ENCODE peak calls at places on chromosome 1, in nine cellular contexts. M, W, Q, S, Y, X, R, U and G are unnamed samples.
A peak's percentile ranks its signal among the peaks of the same experiment; 100 is the strongest.

GRCh38 chr1:36571106-36571505 is 88.4 kb upstream of the CSF3R start:
- DNase-seq in M (no peak), W (no peak), Q (no peak), S (no peak), Y (no peak), X (no peak), R (no peak), U (no peak), G (no peak)

GRCh38 chr1:45012639-45013278 is 705 bp downstream of the UROD start:
- DNase-seq in M (peak; percentile 65), W (peak; percentile 83), Q (peak; percentile 67), S (peak; percentile 12), Y (no peak), X (peak; percentile 45), R (no peak), U (no peak), G (no peak)

GRCh38 chr1:30523055-30524020 is 200.0 kb downstream of the MATN1 start:
- DNase-seq in M (peak; percentile 8), W (no peak), Q (peak; percentile 60), S (no peak), Y (peak; percentile 72), X (no peak), R (no peak), U (no peak), G (no peak)

GRCh38 chr1:247111636-247112478 is 7.7 kb upstream of the ZNF669 start:
- DNase-seq in M (peak; percentile 47), W (peak; percentile 92), Q (peak; percentile 44), S (no peak), Y (no peak), X (no peak), R (peak; percentile 91), U (no peak), G (no peak)

GRCh38 chr1:170789063-170789462 is 125.1 kb downstream of the PRRX1 start:
- DNase-seq in M (no peak), W (no peak), Q (no peak), S (no peak), Y (no peak), X (peak; percentile 26), R (no peak), U (no peak), G (no peak)

GRCh38 chr1:30714536-30715090 is 8.8 kb downstream of the MATN1 start:
- DNase-seq in M (no peak), W (no peak), Q (no peak), S (no peak), Y (no peak), X (no peak), R (no peak), U (no peak), G (no peak)

GRCh38 chr1:12173631-12174121 is 6.9 kb downstream of the TNFRSF1B start:
- DNase-seq in M (no peak), W (peak; percentile 83), Q (no peak), S (peak; percentile 93), Y (no peak), X (peak; percentile 43), R (no peak), U (peak; percentile 88), G (peak; percentile 78)

GRCh38 chr1:243505986-243506689 is 250.3 kb downstream of the SDCCAG8 start:
- DNase-seq in M (peak; percentile 38), W (no peak), Q (no peak), S (no peak), Y (no peak), X (peak; percentile 14), R (no peak), U (no peak), G (no peak)

GRCh38 chr1:150813028-150813707 is 5.1 kb upstream of the CTSK start:
- DNase-seq in M (peak; percentile 79), W (peak; percentile 75), Q (peak; percentile 72), S (no peak), Y (no peak), X (peak; percentile 70), R (peak; percentile 51), U (no peak), G (no peak)

GRCh38 chr1:58548381-58548780 is 1.9 kb upstream of the OMA1 start:
- DNase-seq in M (peak; percentile 33), W (no peak), Q (no peak), S (no peak), Y (no peak), X (no peak), R (no peak), U (no peak), G (no peak)

GRCh38 chr1:23777979-23778814 is at the start of gene PITHD1:
- DNase-seq in M (peak; percentile 84), W (peak; percentile 92), Q (peak; percentile 86), S (peak; percentile 83), Y (no peak), X (peak; percentile 93), R (peak; percentile 99), U (peak; percentile 72), G (peak; percentile 80)

GRCh38 chr1:175201061-175201508 is 8.5 kb upstream of the KIAA0040 start:
- DNase-seq in M (peak; percentile 8), W (no peak), Q (no peak), S (no peak), Y (no peak), X (no peak), R (no peak), U (no peak), G (no peak)

GRCh38 chr1:198623920-198624647 is 14.8 kb upstream of the PTPRC start:
- DNase-seq in M (peak; percentile 64), W (no peak), Q (peak; percentile 80), S (no peak), Y (peak; percentile 21), X (peak; percentile 69), R (no peak), U (no peak), G (no peak)

GRCh38 chr1:232600430-232601258 is 29.3 kb downstream of the SIPA1L2 start:
- DNase-seq in M (no peak), W (no peak), Q (no peak), S (no peak), Y (no peak), X (peak; percentile 37), R (peak; percentile 37), U (no peak), G (no peak)

GRCh38 chr1:69086148-69086547 is 481.6 kb upstream of the LRRC7 start:
- DNase-seq in M (no peak), W (no peak), Q (no peak), S (no peak), Y (no peak), X (no peak), R (no peak), U (no peak), G (no peak)

GRCh38 chr1:143698016-143698415 is 273.8 kb downstream of the FAM72C start:
- DNase-seq in M (peak; percentile 38), W (peak; percentile 49), Q (peak; percentile 36), S (no peak), Y (no peak), X (peak; percentile 33), R (peak; percentile 78), U (no peak), G (peak; percentile 11)

GRCh38 chr1:112701227-112702066 is 5.5 kb downstream of the RHOC start:
- DNase-seq in M (no peak), W (no peak), Q (no peak), S (no peak), Y (no peak), X (no peak), R (no peak), U (no peak), G (no peak)
- H3K4me3 ChIP-seq in M (no peak overlapping the region), W (no peak overlapping the region), Q (no peak overlapping the region), S (no peak overlapping the region), Y (no peak overlapping the region), X (no peak overlapping the region), R (no peak overlapping the region), U (no peak overlapping the region), G (no peak overlapping the region)

GRCh38 chr1:1959840-1960479 is 40.9 kb upstream of the TMEM52 start:
- DNase-seq in M (peak; percentile 80), W (peak; percentile 95), Q (peak; percentile 67), S (peak; percentile 43), Y (no peak), X (peak; percentile 59), R (peak; percentile 99), U (peak; percentile 30), G (peak; percentile 48)

GRCh38 chr1:1956586-1957532 is 37.8 kb upstream of the TMEM52 start:
- DNase-seq in M (no peak), W (peak; percentile 60), Q (no peak), S (no peak), Y (no peak), X (no peak), R (no peak), U (no peak), G (no peak)

GRCh38 chr1:1957533-1957961 is 38.5 kb upstream of the TMEM52 start:
- DNase-seq in M (no peak), W (peak; percentile 30), Q (no peak), S (no peak), Y (no peak), X (no peak), R (no peak), U (no peak), G (no peak)

GRCh38 chr1:1959459-1959839 is 40.4 kb upstream of the TMEM52 start:
- DNase-seq in M (no peak), W (no peak), Q (no peak), S (no peak), Y (no peak), X (no peak), R (no peak), U (no peak), G (no peak)

DNA sequence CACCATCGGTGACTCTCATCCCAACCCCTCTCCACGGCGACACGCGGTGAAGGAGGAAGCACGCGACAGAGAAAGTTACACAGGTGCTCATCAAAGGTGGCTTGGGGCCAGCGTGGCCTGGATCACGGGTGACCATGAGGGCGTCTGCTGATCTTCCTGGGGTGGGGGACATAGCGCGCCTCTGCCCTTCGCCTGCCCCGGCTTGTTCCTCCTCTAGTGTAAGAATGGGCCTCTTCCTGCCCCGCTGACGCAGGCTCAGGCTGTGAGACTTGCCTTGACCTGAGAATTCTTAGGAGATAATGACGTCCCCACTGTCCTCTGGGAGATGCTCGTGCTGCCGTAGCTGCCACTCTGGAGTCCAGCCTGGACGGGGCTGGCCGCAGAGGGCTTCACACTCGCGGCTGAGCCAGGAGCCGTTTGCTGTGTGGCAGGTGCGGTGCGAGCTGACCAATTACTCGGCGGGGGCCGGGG is 39.0 kb upstream of the TMEM52 start:
- DNase-seq in M (no peak), W (peak; percentile 38), Q (no peak), S (no peak), Y (no peak), X (no peak), R (no peak), U (no peak), G (no peak)
- H3K4me3 ChIP-seq in M (no peak overlapping the region), W (no peak overlapping the region), Q (no peak overlapping the region), S (no peak overlapping the region), Y (no peak overlapping the region), X (no peak overlapping the region), R (no peak overlapping the region), U (no peak overlapping the region), G (no peak overlapping the region)

DNA sequence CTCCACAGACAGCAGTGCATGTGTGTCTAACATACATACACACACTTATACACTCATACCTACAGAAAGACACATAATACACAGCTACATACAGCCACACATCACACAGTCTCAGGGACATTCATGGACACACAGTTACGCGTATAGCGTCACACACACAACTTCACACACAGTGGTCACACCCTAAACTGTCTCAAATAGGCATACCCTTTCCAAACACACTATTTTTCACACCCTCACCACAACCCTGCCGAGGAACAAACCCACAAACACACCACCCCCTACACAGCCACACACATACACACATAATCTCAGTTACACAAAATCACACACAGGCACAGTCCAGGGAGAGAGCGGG is 34.3 kb downstream of the FOXO6 start:
- DNase-seq in M (no peak), W (peak; percentile 7), Q (no peak), S (no peak), Y (no peak), X (no peak), R (no peak), U (no peak), G (no peak)
- H3K4me3 ChIP-seq in M (no peak overlapping the region), W (no peak overlapping the region), Q (no peak overlapping the region), S (no peak overlapping the region), Y (no peak overlapping the region), X (no peak overlapping the region), R (no peak overlapping the region), U (no peak overlapping the region), G (no peak overlapping the region)

GRCh38 chr1:111622166-111622565 is 2.6 kb downstream of the RAP1A start:
- DNase-seq in M (no peak), W (no peak), Q (no peak), S (no peak), Y (no peak), X (no peak), R (no peak), U (no peak), G (no peak)
- H3K4me3 ChIP-seq in M (no peak overlapping the region), W (peak overlapping the region; percentile 19), Q (no peak overlapping the region), S (peak overlapping the region; percentile 75), Y (no peak overlapping the region), X (peak overlapping the region; percentile 91), R (no peak overlapping the region), U (peak overlapping the region; percentile 11), G (no peak overlapping the region)